ENCODE peak calls at places on chromosome 6, in four cellular contexts. One of them, this sample, is unnamed.

GRCh38 chr6:78324213-78324612 is 543.1 kb upstream of the IRAK1BP1 start:
- DNase-seq in colonic mucosa: no peak
- DNase-seq in HCT116: no peak
- DNase-seq in neural progenitor cell: no peak
- DNase-seq in this sample: no peak

GRCh38 chr6:166470863-166471410 is 88.2 kb upstream of the MPC1 start:
- DNase-seq in HCT116: no peak
- DNase-seq in neural progenitor cell: no peak
- DNase-seq in colonic mucosa: no peak
- DNase-seq in this sample: no peak

GRCh38 chr6:83767033-83767432 is 58.1 kb upstream of the SNAP91 start:
- DNase-seq in colonic mucosa: no peak
- DNase-seq in neural progenitor cell: no peak
- DNase-seq in HCT116: no peak
- DNase-seq in this sample: no peak

GRCh38 chr6:80249897-80250296 is 143.4 kb downstream of the BCKDHB start:
- DNase-seq in HCT116: no peak
- DNase-seq in neural progenitor cell: no peak
- DNase-seq in colonic mucosa: no peak
- DNase-seq in this sample: no peak

GRCh38 chr6:137316626-137317025 is 97.4 kb upstream of the IFNGR1 start:
- DNase-seq in colonic mucosa: no peak
- DNase-seq in neural progenitor cell: no peak
- DNase-seq in HCT116: no peak
- DNase-seq in this sample: no peak

GRCh38 chr6:35415065-35415880 is 36.9 kb upstream of the FANCE start:
- DNase-seq in neural progenitor cell: peak
- DNase-seq in colonic mucosa: peak
- DNase-seq in HCT116: no peak
- DNase-seq in this sample: no peak

GRCh38 chr6:56637640-56638039 is 5.0 kb downstream of the DST start:
- DNase-seq in HCT116: peak
- DNase-seq in colonic mucosa: no peak
- DNase-seq in neural progenitor cell: peak
- DNase-seq in this sample: peak

GRCh38 chr6:67888886-67889681 is 746.0 kb upstream of the ADGRB3 start:
- DNase-seq in neural progenitor cell: no peak
- DNase-seq in HCT116: no peak
- DNase-seq in colonic mucosa: no peak
- DNase-seq in this sample: no peak

GRCh38 chr6:152318278-152318677 is 318.9 kb downstream of the SYNE1 start:
- DNase-seq in neural progenitor cell: no peak
- DNase-seq in HCT116: no peak
- DNase-seq in colonic mucosa: no peak
- DNase-seq in this sample: no peak

DNA sequence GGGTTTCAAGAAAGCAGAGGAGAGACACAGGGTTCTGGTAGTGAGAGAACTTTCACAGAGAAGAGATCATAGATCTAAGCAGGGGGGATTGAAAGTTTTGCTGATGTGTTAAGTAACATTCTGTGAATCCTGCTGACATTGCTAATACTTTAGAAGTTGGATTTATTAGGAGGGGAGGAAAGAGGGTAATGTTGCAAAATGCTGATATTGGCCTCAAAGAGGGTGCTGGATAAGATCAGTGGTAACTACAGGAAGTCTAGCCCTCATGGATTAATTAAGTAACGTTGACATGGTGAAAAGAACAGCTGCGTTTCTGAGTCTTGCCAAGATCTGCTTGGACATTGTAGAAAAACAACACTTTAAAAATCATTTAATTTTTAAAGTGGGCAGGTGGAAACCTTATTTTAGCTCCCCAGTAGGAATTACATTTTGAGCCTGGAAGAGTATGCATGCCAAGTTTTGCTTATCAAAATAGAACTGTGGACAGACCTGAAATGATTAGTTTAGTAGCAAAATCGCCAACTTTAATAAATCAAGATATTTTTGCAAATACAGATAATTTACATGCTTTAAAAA is 606.0 kb upstream of the HTR1E start:
- DNase-seq in HCT116: no peak
- DNase-seq in neural progenitor cell: no peak
- DNase-seq in colonic mucosa: no peak
- DNase-seq in this sample: no peak
- H3K27ac ChIP-seq in HCT116: no peak
- H3K27ac ChIP-seq in neural progenitor cell: no peak
- H3K27ac ChIP-seq in colonic mucosa: no peak
- H3K27ac ChIP-seq in this sample: no peak

DNA sequence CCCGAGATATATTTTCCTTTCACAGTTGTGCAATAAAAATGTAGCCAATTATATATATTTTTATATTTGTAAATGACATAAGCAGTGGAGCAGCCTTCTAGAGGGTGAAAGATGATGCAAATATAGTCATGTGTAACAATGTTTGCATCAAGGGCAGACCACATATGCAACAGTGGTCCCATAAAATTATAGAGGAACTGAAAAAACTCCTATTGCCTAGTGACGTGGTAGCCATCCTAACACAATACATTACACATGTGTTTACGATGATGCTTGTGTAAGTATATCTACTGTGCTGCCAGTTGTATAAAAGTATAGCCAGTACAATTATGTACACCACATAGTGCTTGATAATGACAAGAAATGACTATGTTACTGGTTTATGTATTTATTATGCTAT is 162.8 kb downstream of the ZFAND3 start:
- DNase-seq in HCT116: no peak
- DNase-seq in neural progenitor cell: no peak
- DNase-seq in colonic mucosa: no peak
- DNase-seq in this sample: no peak
- H3K27ac ChIP-seq in HCT116: no peak
- H3K27ac ChIP-seq in neural progenitor cell: no peak
- H3K27ac ChIP-seq in colonic mucosa: no peak
- H3K27ac ChIP-seq in this sample: no peak

GRCh38 chr6:155106456-155107107 is 111.5 kb downstream of the TIAM2 start:
- DNase-seq in colonic mucosa: no peak
- DNase-seq in HCT116: no peak
- DNase-seq in neural progenitor cell: no peak
- DNase-seq in this sample: no peak
- H3K27ac ChIP-seq in colonic mucosa: no peak
- H3K27ac ChIP-seq in HCT116: no peak
- H3K27ac ChIP-seq in neural progenitor cell: no peak
- H3K27ac ChIP-seq in this sample: no peak

GRCh38 chr6:28658475-28659249 is 133.0 kb downstream of the GPX5 start:
- DNase-seq in colonic mucosa: no peak
- DNase-seq in neural progenitor cell: peak
- DNase-seq in HCT116: no peak
- DNase-seq in this sample: no peak
- H3K27ac ChIP-seq in colonic mucosa: no peak
- H3K27ac ChIP-seq in neural progenitor cell: no peak
- H3K27ac ChIP-seq in HCT116: no peak
- H3K27ac ChIP-seq in this sample: no peak

GRCh38 chr6:143396497-143397228 is 53.8 kb downstream of the ADAT2 start:
- DNase-seq in HCT116: no peak
- DNase-seq in neural progenitor cell: no peak
- DNase-seq in colonic mucosa: peak
- DNase-seq in this sample: no peak
- H3K27ac ChIP-seq in HCT116: no peak
- H3K27ac ChIP-seq in neural progenitor cell: no peak
- H3K27ac ChIP-seq in colonic mucosa: no peak
- H3K27ac ChIP-seq in this sample: peak

DNA sequence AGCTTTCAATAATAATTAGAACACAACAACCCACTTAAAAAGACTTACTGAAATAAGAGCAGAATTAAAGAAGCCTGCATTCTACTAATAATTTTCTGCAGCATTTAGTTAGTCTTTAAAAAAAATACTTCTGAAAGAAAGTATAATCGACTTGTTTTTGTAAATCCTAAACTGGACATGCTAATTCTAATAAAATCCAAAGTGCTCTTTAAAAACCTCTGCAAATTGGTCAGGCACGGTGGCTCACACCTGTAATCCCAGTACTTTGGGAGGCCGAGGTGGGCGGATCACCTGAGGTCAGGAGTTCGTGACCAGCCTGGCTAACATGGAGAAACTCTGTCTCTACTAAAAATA is 57.5 kb upstream of the ARMH2 start:
- DNase-seq in neural progenitor cell: no peak
- DNase-seq in colonic mucosa: no peak
- DNase-seq in HCT116: no peak
- DNase-seq in this sample: no peak
- H3K27ac ChIP-seq in neural progenitor cell: no peak
- H3K27ac ChIP-seq in colonic mucosa: no peak
- H3K27ac ChIP-seq in HCT116: no peak
- H3K27ac ChIP-seq in this sample: no peak

DNA sequence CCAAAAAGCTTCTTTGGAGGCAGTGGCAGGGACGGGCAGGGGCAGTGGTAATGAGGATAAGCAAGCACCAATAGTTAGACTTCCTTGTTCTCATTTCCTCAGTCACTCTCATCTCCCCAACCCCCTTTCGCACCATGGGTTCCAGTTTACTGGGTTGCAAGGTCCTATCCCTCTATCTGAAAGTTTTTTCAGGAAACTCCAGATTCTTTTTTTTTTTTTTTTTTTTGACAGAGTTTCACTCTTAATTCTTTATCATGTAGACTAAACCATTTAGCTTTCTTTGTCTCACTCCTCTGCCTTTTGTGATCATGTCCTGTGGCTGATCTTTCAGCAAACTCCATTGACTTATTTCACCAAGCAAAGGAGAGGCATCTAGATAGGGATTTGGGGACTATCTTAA is 51.4 kb upstream of the GMDS start:
- DNase-seq in HCT116: no peak
- DNase-seq in colonic mucosa: no peak
- DNase-seq in neural progenitor cell: no peak
- DNase-seq in this sample: no peak
- H3K27ac ChIP-seq in HCT116: no peak
- H3K27ac ChIP-seq in colonic mucosa: no peak
- H3K27ac ChIP-seq in neural progenitor cell: no peak
- H3K27ac ChIP-seq in this sample: no peak

GRCh38 chr6:149046822-149047246 is 270.7 kb upstream of the TAB2 start:
- DNase-seq in HCT116: no peak
- DNase-seq in colonic mucosa: no peak
- DNase-seq in neural progenitor cell: no peak
- DNase-seq in this sample: no peak
- H3K27ac ChIP-seq in HCT116: no peak
- H3K27ac ChIP-seq in colonic mucosa: no peak
- H3K27ac ChIP-seq in neural progenitor cell: no peak
- H3K27ac ChIP-seq in this sample: no peak

GRCh38 chr6:114195736-114196403 is 147.0 kb downstream of the HS3ST5 start:
- DNase-seq in HCT116: no peak
- DNase-seq in neural progenitor cell: peak
- DNase-seq in colonic mucosa: no peak
- DNase-seq in this sample: no peak
- H3K27ac ChIP-seq in HCT116: no peak
- H3K27ac ChIP-seq in neural progenitor cell: no peak
- H3K27ac ChIP-seq in colonic mucosa: no peak
- H3K27ac ChIP-seq in this sample: no peak

DNA sequence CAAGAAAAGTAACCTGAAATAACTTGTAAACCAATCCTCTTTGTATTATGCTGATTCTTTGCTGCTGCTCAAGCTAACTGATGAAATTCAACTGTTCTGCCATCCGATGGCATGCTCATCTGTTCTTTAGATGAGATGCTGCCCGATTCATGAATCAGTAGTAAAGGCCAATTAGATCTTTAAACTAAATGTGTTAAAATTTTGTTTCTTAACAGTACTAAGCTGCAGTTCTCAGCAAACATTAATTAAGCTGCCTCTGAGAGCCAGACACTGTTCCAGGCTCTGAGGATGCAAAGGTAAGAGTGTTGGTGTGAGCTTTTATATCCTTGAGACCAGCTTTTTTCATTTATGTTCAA is 77.0 kb upstream of the NT5E start:
- DNase-seq in colonic mucosa: no peak
- DNase-seq in neural progenitor cell: no peak
- DNase-seq in HCT116: no peak
- DNase-seq in this sample: no peak
- H3K27ac ChIP-seq in colonic mucosa: no peak
- H3K27ac ChIP-seq in neural progenitor cell: no peak
- H3K27ac ChIP-seq in HCT116: no peak
- H3K27ac ChIP-seq in this sample: no peak

This sample was measured in keratinocyte.